ENCODE peak calls at places on chromosomes 4 and X, in ten cellular contexts. One of them, this sample, is unnamed.
A peak's percentile ranks its signal among the peaks of the same experiment; 100 is the strongest.

GRCh38 chr4:186216465-186217024 is 10.8 kb upstream of the KLKB1 start:
- DNase-seq in tibial nerve: no peak
- DNase-seq in suprapubic skin: no peak
- DNase-seq in choroid plexus epithelial cell: peak; percentile 27
- DNase-seq in thoracic aorta: no peak
- DNase-seq in type B pancreatic cell: no peak
- DNase-seq in fibroblast of lung: no peak
- DNase-seq in stomach: no peak
- DNase-seq in psoas muscle: no peak
- DNase-seq in RWPE1: no peak
- DNase-seq in this sample: no peak

GRCh38 chr4:65999518-65999871 is 329.2 kb upstream of the EPHA5 start:
- DNase-seq in tibial nerve: no peak
- DNase-seq in suprapubic skin: no peak
- DNase-seq in choroid plexus epithelial cell: no peak
- DNase-seq in thoracic aorta: no peak
- DNase-seq in type B pancreatic cell: no peak
- DNase-seq in fibroblast of lung: no peak
- DNase-seq in stomach: no peak
- DNase-seq in psoas muscle: no peak
- DNase-seq in RWPE1: no peak
- DNase-seq in this sample: no peak

GRCh38 chr4:15778191-15778741 is at the start of gene CD38:
- DNase-seq in tibial nerve: no peak
- DNase-seq in suprapubic skin: no peak
- DNase-seq in choroid plexus epithelial cell: peak; percentile 53
- DNase-seq in thoracic aorta: no peak
- DNase-seq in type B pancreatic cell: no peak
- DNase-seq in fibroblast of lung: no peak
- DNase-seq in stomach: no peak
- DNase-seq in psoas muscle: peak; percentile 33
- DNase-seq in RWPE1: no peak
- DNase-seq in this sample: peak; percentile 83

GRCh38 chrX:131762802-131763234 is 218.9 kb downstream of the OR13H1 start:
- DNase-seq in tibial nerve: no peak
- DNase-seq in suprapubic skin: no peak
- DNase-seq in choroid plexus epithelial cell: no peak
- DNase-seq in thoracic aorta: no peak
- DNase-seq in type B pancreatic cell: no peak
- DNase-seq in fibroblast of lung: peak; percentile 54
- DNase-seq in stomach: peak; percentile 48
- DNase-seq in psoas muscle: no peak
- DNase-seq in RWPE1: no peak
- DNase-seq in this sample: no peak

GRCh38 chrX:21412883-21413282 is 38.7 kb downstream of the CNKSR2 start:
- DNase-seq in tibial nerve: no peak
- DNase-seq in suprapubic skin: no peak
- DNase-seq in choroid plexus epithelial cell: peak; percentile 2
- DNase-seq in thoracic aorta: no peak
- DNase-seq in type B pancreatic cell: no peak
- DNase-seq in fibroblast of lung: peak; percentile 78
- DNase-seq in stomach: no peak
- DNase-seq in psoas muscle: no peak
- DNase-seq in RWPE1: no peak
- DNase-seq in this sample: no peak

GRCh38 chr4:175776217-175776616 is 35.8 kb downstream of the GPM6A start:
- DNase-seq in tibial nerve: no peak
- DNase-seq in suprapubic skin: no peak
- DNase-seq in choroid plexus epithelial cell: no peak
- DNase-seq in thoracic aorta: no peak
- DNase-seq in type B pancreatic cell: no peak
- DNase-seq in fibroblast of lung: peak; percentile 47
- DNase-seq in stomach: no peak
- DNase-seq in psoas muscle: no peak
- DNase-seq in RWPE1: no peak
- DNase-seq in this sample: no peak

GRCh38 chr4:3295837-3296624 is 3.2 kb downstream of the RGS12 start:
- DNase-seq in tibial nerve: no peak
- DNase-seq in suprapubic skin: no peak
- DNase-seq in choroid plexus epithelial cell: no peak
- DNase-seq in thoracic aorta: no peak
- DNase-seq in type B pancreatic cell: peak; percentile 56
- DNase-seq in fibroblast of lung: no peak
- DNase-seq in stomach: peak; percentile 14
- DNase-seq in psoas muscle: no peak
- DNase-seq in RWPE1: no peak
- DNase-seq in this sample: no peak

GRCh38 chrX:141175786-141176185 is 1.1 kb downstream of the LDOC1 start:
- DNase-seq in tibial nerve: no peak
- DNase-seq in suprapubic skin: no peak
- DNase-seq in choroid plexus epithelial cell: no peak
- DNase-seq in thoracic aorta: no peak
- DNase-seq in type B pancreatic cell: no peak
- DNase-seq in fibroblast of lung: no peak
- DNase-seq in stomach: no peak
- DNase-seq in psoas muscle: no peak
- DNase-seq in RWPE1: no peak
- DNase-seq in this sample: no peak

GRCh38 chr4:30716158-30716557 is 4.0 kb upstream of the PCDH7 start:
- DNase-seq in tibial nerve: no peak
- DNase-seq in suprapubic skin: no peak
- DNase-seq in choroid plexus epithelial cell: peak; percentile 64
- DNase-seq in thoracic aorta: no peak
- DNase-seq in type B pancreatic cell: no peak
- DNase-seq in fibroblast of lung: peak; percentile 35
- DNase-seq in stomach: no peak
- DNase-seq in psoas muscle: no peak
- DNase-seq in RWPE1: peak; percentile 23
- DNase-seq in this sample: peak; percentile 43

GRCh38 chrX:132716006-132716405 is 227.2 kb upstream of the MBNL3 start:
- DNase-seq in tibial nerve: no peak
- DNase-seq in suprapubic skin: no peak
- DNase-seq in choroid plexus epithelial cell: peak; percentile 4
- DNase-seq in thoracic aorta: no peak
- DNase-seq in type B pancreatic cell: no peak
- DNase-seq in fibroblast of lung: no peak
- DNase-seq in stomach: no peak
- DNase-seq in psoas muscle: no peak
- DNase-seq in RWPE1: no peak
- DNase-seq in this sample: no peak

GRCh38 chr4:120977435-120977997 is 55.0 kb upstream of the PRDM5 start:
- DNase-seq in tibial nerve: no peak
- DNase-seq in suprapubic skin: no peak
- DNase-seq in choroid plexus epithelial cell: peak; percentile 86
- DNase-seq in thoracic aorta: no peak
- DNase-seq in type B pancreatic cell: no peak
- DNase-seq in fibroblast of lung: peak; percentile 53
- DNase-seq in stomach: no peak
- DNase-seq in psoas muscle: no peak
- DNase-seq in RWPE1: peak; percentile 29
- DNase-seq in this sample: peak; percentile 30

GRCh38 chr4:120939693-120940092 is 17.2 kb upstream of the PRDM5 start:
- DNase-seq in tibial nerve: no peak
- DNase-seq in suprapubic skin: no peak
- DNase-seq in choroid plexus epithelial cell: no peak
- DNase-seq in thoracic aorta: no peak
- DNase-seq in type B pancreatic cell: no peak
- DNase-seq in fibroblast of lung: no peak
- DNase-seq in stomach: no peak
- DNase-seq in psoas muscle: no peak
- DNase-seq in RWPE1: no peak
- DNase-seq in this sample: no peak

GRCh38 chrX:119503484-119503861 is 35.2 kb downstream of the SLC25A5 start:
- DNase-seq in tibial nerve: no peak
- DNase-seq in suprapubic skin: peak; percentile 59
- DNase-seq in choroid plexus epithelial cell: peak; percentile 86
- DNase-seq in thoracic aorta: peak; percentile 25
- DNase-seq in type B pancreatic cell: no peak
- DNase-seq in fibroblast of lung: peak; percentile 89
- DNase-seq in stomach: peak; percentile 53
- DNase-seq in psoas muscle: peak; percentile 34
- DNase-seq in RWPE1: peak; percentile 78
- DNase-seq in this sample: no peak

GRCh38 chr4:6586715-6587325 is 11.8 kb downstream of the MAN2B2 start:
- DNase-seq in tibial nerve: no peak
- DNase-seq in suprapubic skin: no peak
- DNase-seq in choroid plexus epithelial cell: no peak
- DNase-seq in thoracic aorta: no peak
- DNase-seq in type B pancreatic cell: no peak
- DNase-seq in fibroblast of lung: no peak
- DNase-seq in stomach: no peak
- DNase-seq in psoas muscle: no peak
- DNase-seq in RWPE1: no peak
- DNase-seq in this sample: no peak
- TF ChIP-seq CTCF in tibial nerve: no peak
- TF ChIP-seq CTCF in suprapubic skin: no peak
- TF ChIP-seq CTCF in choroid plexus epithelial cell: no peak
- TF ChIP-seq CTCF in thoracic aorta: no peak
- TF ChIP-seq CTCF in type B pancreatic cell: no peak
- TF ChIP-seq CTCF in fibroblast of lung: no peak
- TF ChIP-seq CTCF in stomach: no peak
- TF ChIP-seq CTCF in psoas muscle: no peak
- TF ChIP-seq CTCF in RWPE1: no peak
- TF ChIP-seq CTCF in this sample: no peak

GRCh38 chr4:150308824-150309472 is 230.7 kb downstream of the DCLK2 start:
- DNase-seq in tibial nerve: no peak
- DNase-seq in suprapubic skin: no peak
- DNase-seq in choroid plexus epithelial cell: peak; percentile 67
- DNase-seq in thoracic aorta: no peak
- DNase-seq in type B pancreatic cell: no peak
- DNase-seq in fibroblast of lung: peak; percentile 84
- DNase-seq in stomach: no peak
- DNase-seq in psoas muscle: no peak
- DNase-seq in RWPE1: no peak
- DNase-seq in this sample: no peak
- TF ChIP-seq CTCF in tibial nerve: no peak
- TF ChIP-seq CTCF in suprapubic skin: no peak
- TF ChIP-seq CTCF in choroid plexus epithelial cell: no peak
- TF ChIP-seq CTCF in thoracic aorta: no peak
- TF ChIP-seq CTCF in type B pancreatic cell: no peak
- TF ChIP-seq CTCF in fibroblast of lung: no peak
- TF ChIP-seq CTCF in stomach: no peak
- TF ChIP-seq CTCF in psoas muscle: no peak
- TF ChIP-seq CTCF in RWPE1: no peak
- TF ChIP-seq CTCF in this sample: no peak

DNA sequence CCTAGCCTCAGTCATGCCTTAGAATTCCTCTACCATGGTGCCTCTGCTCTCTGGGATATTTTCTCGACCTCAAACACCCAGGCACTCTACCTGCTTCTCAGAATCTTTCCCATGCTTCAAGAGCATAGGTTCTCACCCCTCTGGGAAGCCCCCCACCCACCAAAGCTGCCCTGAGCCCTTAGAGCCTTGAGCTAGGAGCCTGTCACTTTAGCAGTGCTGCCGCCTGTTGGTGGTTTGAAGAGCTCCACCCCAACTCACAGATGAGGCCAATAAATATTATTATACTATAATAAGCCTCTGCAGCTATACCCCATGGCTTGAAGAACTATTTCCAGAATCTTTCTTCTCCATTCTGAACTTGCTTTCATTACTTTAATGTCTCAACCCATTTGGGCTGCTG is 109.7 kb downstream of the RTL5 start:
- DNase-seq in tibial nerve: no peak
- DNase-seq in suprapubic skin: no peak
- DNase-seq in choroid plexus epithelial cell: peak; percentile 41
- DNase-seq in thoracic aorta: no peak
- DNase-seq in type B pancreatic cell: peak; percentile 47
- DNase-seq in fibroblast of lung: no peak
- DNase-seq in stomach: no peak
- DNase-seq in psoas muscle: no peak
- DNase-seq in RWPE1: no peak
- DNase-seq in this sample: peak; percentile 13
- TF ChIP-seq CTCF in tibial nerve: no peak
- TF ChIP-seq CTCF in suprapubic skin: no peak
- TF ChIP-seq CTCF in choroid plexus epithelial cell: peak; percentile 60
- TF ChIP-seq CTCF in thoracic aorta: no peak
- TF ChIP-seq CTCF in type B pancreatic cell: peak; percentile 61
- TF ChIP-seq CTCF in fibroblast of lung: peak; percentile 45
- TF ChIP-seq CTCF in stomach: no peak
- TF ChIP-seq CTCF in psoas muscle: peak; percentile 22
- TF ChIP-seq CTCF in RWPE1: no peak
- TF ChIP-seq CTCF in this sample: peak; percentile 30

GRCh38 chr4:107519057-107519456 is 201.0 kb downstream of the PAPSS1 start:
- DNase-seq in tibial nerve: no peak
- DNase-seq in suprapubic skin: no peak
- DNase-seq in choroid plexus epithelial cell: peak; percentile 58
- DNase-seq in thoracic aorta: no peak
- DNase-seq in type B pancreatic cell: no peak
- DNase-seq in fibroblast of lung: peak; percentile 24
- DNase-seq in stomach: peak; percentile 33
- DNase-seq in psoas muscle: no peak
- DNase-seq in RWPE1: peak; percentile 14
- DNase-seq in this sample: no peak
- TF ChIP-seq CTCF in tibial nerve: no peak
- TF ChIP-seq CTCF in suprapubic skin: peak; percentile 37
- TF ChIP-seq CTCF in choroid plexus epithelial cell: peak; percentile 57
- TF ChIP-seq CTCF in thoracic aorta: peak; percentile 26
- TF ChIP-seq CTCF in type B pancreatic cell: peak; percentile 72
- TF ChIP-seq CTCF in fibroblast of lung: peak; percentile 29
- TF ChIP-seq CTCF in stomach: no peak
- TF ChIP-seq CTCF in psoas muscle: peak; percentile 41
- TF ChIP-seq CTCF in RWPE1: peak; percentile 17
- TF ChIP-seq CTCF in this sample: no peak

GRCh38 chrX:5314148-5314547 is 914.5 kb downstream of the NLGN4X start:
- DNase-seq in tibial nerve: no peak
- DNase-seq in suprapubic skin: no peak
- DNase-seq in choroid plexus epithelial cell: no peak
- DNase-seq in thoracic aorta: no peak
- DNase-seq in type B pancreatic cell: no peak
- DNase-seq in fibroblast of lung: no peak
- DNase-seq in stomach: no peak
- DNase-seq in psoas muscle: no peak
- DNase-seq in RWPE1: no peak
- DNase-seq in this sample: no peak
- TF ChIP-seq CTCF in tibial nerve: no peak
- TF ChIP-seq CTCF in suprapubic skin: no peak
- TF ChIP-seq CTCF in choroid plexus epithelial cell: no peak
- TF ChIP-seq CTCF in thoracic aorta: no peak
- TF ChIP-seq CTCF in type B pancreatic cell: no peak
- TF ChIP-seq CTCF in fibroblast of lung: no peak
- TF ChIP-seq CTCF in stomach: no peak
- TF ChIP-seq CTCF in psoas muscle: no peak
- TF ChIP-seq CTCF in RWPE1: no peak
- TF ChIP-seq CTCF in this sample: no peak

This sample was measured in GM20000.